ENCODE peak calls at places on chromosomes 3 and 15, in seven cellular contexts. One of them, this sample, is unnamed.

GRCh38 chr15:42159381-42160015 is 3.1 kb upstream of the PLA2G4F start:
- DNase-seq in HCT116: no peak
- DNase-seq in A549: no peak
- DNase-seq in IMR-90: no peak
- DNase-seq in Peyer's patch: peak; percentile 40
- DNase-seq in gastrocnemius medialis: peak; percentile 83
- DNase-seq in body of pancreas: no peak
- DNase-seq in this sample: peak; percentile 65

GRCh38 chr3:43319364-43319763 is 33.0 kb downstream of the SNRK start:
- DNase-seq in HCT116: no peak
- DNase-seq in A549: no peak
- DNase-seq in IMR-90: no peak
- DNase-seq in Peyer's patch: no peak
- DNase-seq in gastrocnemius medialis: peak; percentile 78
- DNase-seq in body of pancreas: no peak
- DNase-seq in this sample: no peak

GRCh38 chr3:103203431-103203830 is 768.6 kb downstream of the ZPLD1 start:
- DNase-seq in HCT116: no peak
- DNase-seq in A549: no peak
- DNase-seq in IMR-90: no peak
- DNase-seq in Peyer's patch: no peak
- DNase-seq in gastrocnemius medialis: no peak
- DNase-seq in body of pancreas: no peak
- DNase-seq in this sample: no peak

GRCh38 chr15:82159922-82160321 is 102.6 kb downstream of the EFL1 start:
- DNase-seq in HCT116: peak; percentile 43
- DNase-seq in A549: peak; percentile 79
- DNase-seq in IMR-90: peak; percentile 100
- DNase-seq in Peyer's patch: no peak
- DNase-seq in gastrocnemius medialis: no peak
- DNase-seq in body of pancreas: no peak
- DNase-seq in this sample: no peak

GRCh38 chr3:159860727-159861126 is 127.9 kb upstream of the IL12A start:
- DNase-seq in HCT116: no peak
- DNase-seq in A549: no peak
- DNase-seq in IMR-90: no peak
- DNase-seq in Peyer's patch: no peak
- DNase-seq in gastrocnemius medialis: no peak
- DNase-seq in body of pancreas: no peak
- DNase-seq in this sample: no peak

GRCh38 chr15:37045241-37045640 is 55.1 kb downstream of the MEIS2 start:
- DNase-seq in HCT116: no peak
- DNase-seq in A549: no peak
- DNase-seq in IMR-90: no peak
- DNase-seq in Peyer's patch: no peak
- DNase-seq in gastrocnemius medialis: no peak
- DNase-seq in body of pancreas: no peak
- DNase-seq in this sample: no peak

GRCh38 chr3:94596141-94596540 is 533.3 kb downstream of the NSUN3 start:
- DNase-seq in HCT116: no peak
- DNase-seq in A549: no peak
- DNase-seq in IMR-90: no peak
- DNase-seq in Peyer's patch: no peak
- DNase-seq in gastrocnemius medialis: no peak
- DNase-seq in body of pancreas: no peak
- DNase-seq in this sample: no peak

GRCh38 chr15:70801111-70801510 is 37.8 kb upstream of the UACA start:
- DNase-seq in HCT116: no peak
- DNase-seq in A549: no peak
- DNase-seq in IMR-90: peak; percentile 41
- DNase-seq in Peyer's patch: no peak
- DNase-seq in gastrocnemius medialis: no peak
- DNase-seq in body of pancreas: no peak
- DNase-seq in this sample: no peak

GRCh38 chr3:56351496-56351895 is 116.8 kb downstream of the ERC2 start:
- DNase-seq in HCT116: no peak
- DNase-seq in A549: no peak
- DNase-seq in IMR-90: no peak
- DNase-seq in Peyer's patch: no peak
- DNase-seq in gastrocnemius medialis: no peak
- DNase-seq in body of pancreas: no peak
- DNase-seq in this sample: no peak

GRCh38 chr3:111714305-111714704 is 119.2 kb upstream of the ZBED2 start:
- DNase-seq in HCT116: no peak
- DNase-seq in A549: no peak
- DNase-seq in IMR-90: peak; percentile 40
- DNase-seq in Peyer's patch: no peak
- DNase-seq in gastrocnemius medialis: no peak
- DNase-seq in body of pancreas: no peak
- DNase-seq in this sample: no peak

GRCh38 chr3:104825116-104825515 is 541.6 kb upstream of the ALCAM start:
- DNase-seq in HCT116: no peak
- DNase-seq in A549: no peak
- DNase-seq in IMR-90: peak; percentile 48
- DNase-seq in Peyer's patch: no peak
- DNase-seq in gastrocnemius medialis: no peak
- DNase-seq in body of pancreas: no peak
- DNase-seq in this sample: no peak

GRCh38 chr15:75230524-75231371 is 27.4 kb upstream of the GOLGA6C start:
- DNase-seq in HCT116: no peak
- DNase-seq in A549: no peak
- DNase-seq in IMR-90: no peak
- DNase-seq in Peyer's patch: peak; percentile 37
- DNase-seq in gastrocnemius medialis: no peak
- DNase-seq in body of pancreas: peak; percentile 7
- DNase-seq in this sample: peak; percentile 61

GRCh38 chr3:188689101-188689574 is 482.6 kb upstream of the TPRG1 start:
- DNase-seq in HCT116: no peak
- DNase-seq in A549: no peak
- DNase-seq in IMR-90: peak; percentile 56
- DNase-seq in Peyer's patch: no peak
- DNase-seq in gastrocnemius medialis: no peak
- DNase-seq in body of pancreas: no peak
- DNase-seq in this sample: no peak

GRCh38 chr3:69441028-69441427 is 55.1 kb upstream of the FRMD4B start:
- DNase-seq in HCT116: no peak
- DNase-seq in A549: no peak
- DNase-seq in IMR-90: no peak
- DNase-seq in Peyer's patch: no peak
- DNase-seq in gastrocnemius medialis: no peak
- DNase-seq in body of pancreas: no peak
- DNase-seq in this sample: no peak

GRCh38 chr15:31262143-31262530 is 64.5 kb upstream of the KLF13 start:
- DNase-seq in HCT116: no peak
- DNase-seq in A549: no peak
- DNase-seq in IMR-90: no peak
- DNase-seq in Peyer's patch: peak; percentile 44
- DNase-seq in gastrocnemius medialis: no peak
- DNase-seq in body of pancreas: no peak
- DNase-seq in this sample: peak; percentile 49

GRCh38 chr3:65425880-65426279 is 612.8 kb downstream of the MAGI1 start:
- DNase-seq in HCT116: no peak
- DNase-seq in A549: peak; percentile 12
- DNase-seq in IMR-90: peak; percentile 44
- DNase-seq in Peyer's patch: no peak
- DNase-seq in gastrocnemius medialis: no peak
- DNase-seq in body of pancreas: no peak
- DNase-seq in this sample: no peak

GRCh38 chr3:37993811-37994638 is 3.4 kb downstream of the VILL start:
- DNase-seq in HCT116: no peak
- DNase-seq in A549: no peak
- DNase-seq in IMR-90: peak; percentile 75
- DNase-seq in Peyer's patch: peak; percentile 88
- DNase-seq in gastrocnemius medialis: peak; percentile 69
- DNase-seq in body of pancreas: peak; percentile 42
- DNase-seq in this sample: peak; percentile 45

GRCh38 chr3:31704651-31705179 is 172.0 kb downstream of the STT3B start:
- DNase-seq in HCT116: peak; percentile 55
- DNase-seq in A549: peak; percentile 51
- DNase-seq in IMR-90: peak; percentile 92
- DNase-seq in Peyer's patch: peak; percentile 67
- DNase-seq in gastrocnemius medialis: peak; percentile 62
- DNase-seq in body of pancreas: peak; percentile 78
- DNase-seq in this sample: no peak

GRCh38 chr3:160464321-160464720 is 14.7 kb upstream of the TRIM59 start:
- DNase-seq in HCT116: no peak
- DNase-seq in A549: no peak
- DNase-seq in IMR-90: no peak
- DNase-seq in Peyer's patch: no peak
- DNase-seq in gastrocnemius medialis: no peak
- DNase-seq in body of pancreas: no peak
- DNase-seq in this sample: no peak

GRCh38 chr3:25585361-25586166 is 79.1 kb downstream of the TOP2B start:
- DNase-seq in HCT116: no peak
- DNase-seq in A549: no peak
- DNase-seq in IMR-90: peak; percentile 17
- DNase-seq in Peyer's patch: no peak
- DNase-seq in gastrocnemius medialis: no peak
- DNase-seq in body of pancreas: no peak
- DNase-seq in this sample: no peak

GRCh38 chr3:191762323-191762960 is 301.5 kb downstream of the PYDC2 start:
- DNase-seq in HCT116: no peak
- DNase-seq in A549: peak; percentile 45
- DNase-seq in IMR-90: no peak
- DNase-seq in Peyer's patch: no peak
- DNase-seq in gastrocnemius medialis: no peak
- DNase-seq in body of pancreas: no peak
- DNase-seq in this sample: no peak

GRCh38 chr15:58743161-58743502 is 6.4 kb downstream of the ADAM10 start:
- DNase-seq in HCT116: no peak
- DNase-seq in A549: no peak
- DNase-seq in IMR-90: no peak
- DNase-seq in Peyer's patch: no peak
- DNase-seq in gastrocnemius medialis: no peak
- DNase-seq in body of pancreas: no peak
- DNase-seq in this sample: no peak

GRCh38 chr15:78149805-78150751 is 916 bp downstream of the IDH3A start:
- DNase-seq in HCT116: no peak
- DNase-seq in A549: peak; percentile 21
- DNase-seq in IMR-90: no peak
- DNase-seq in Peyer's patch: no peak
- DNase-seq in gastrocnemius medialis: no peak
- DNase-seq in body of pancreas: no peak
- DNase-seq in this sample: peak; percentile 10

GRCh38 chr3:70519913-70520659 is 207.6 kb upstream of the MDFIC2 start:
- DNase-seq in HCT116: no peak
- DNase-seq in A549: no peak
- DNase-seq in IMR-90: peak; percentile 24
- DNase-seq in Peyer's patch: no peak
- DNase-seq in gastrocnemius medialis: no peak
- DNase-seq in body of pancreas: no peak
- DNase-seq in this sample: no peak

GRCh38 chr3:42802876-42803799 is 1.2 kb downstream of the HIGD1A start:
- DNase-seq in HCT116: no peak
- DNase-seq in A549: no peak
- DNase-seq in IMR-90: peak; percentile 22
- DNase-seq in Peyer's patch: no peak
- DNase-seq in gastrocnemius medialis: peak; percentile 27
- DNase-seq in body of pancreas: peak; percentile 19
- DNase-seq in this sample: no peak

GRCh38 chr3:128237348-128238099 is 84.2 kb downstream of the EEFSEC start:
- DNase-seq in HCT116: no peak
- DNase-seq in A549: no peak
- DNase-seq in IMR-90: no peak
- DNase-seq in Peyer's patch: no peak
- DNase-seq in gastrocnemius medialis: no peak
- DNase-seq in body of pancreas: no peak
- DNase-seq in this sample: no peak

GRCh38 chr3:194197981-194198695 is 62.2 kb downstream of the HES1 start:
- DNase-seq in HCT116: no peak
- DNase-seq in A549: no peak
- DNase-seq in IMR-90: no peak
- DNase-seq in Peyer's patch: no peak
- DNase-seq in gastrocnemius medialis: no peak
- DNase-seq in body of pancreas: no peak
- DNase-seq in this sample: no peak

GRCh38 chr3:13884851-13885703 is 5.2 kb upstream of the WNT7A start:
- DNase-seq in HCT116: peak; percentile 56
- DNase-seq in A549: no peak
- DNase-seq in IMR-90: no peak
- DNase-seq in Peyer's patch: peak; percentile 77
- DNase-seq in gastrocnemius medialis: no peak
- DNase-seq in body of pancreas: peak; percentile 74
- DNase-seq in this sample: no peak

GRCh38 chr3:121834734-121835709 is at the start of the genes EAF2 and IQCB1:
- DNase-seq in HCT116: peak; percentile 93
- DNase-seq in A549: peak; percentile 97
- DNase-seq in IMR-90: peak; percentile 94
- DNase-seq in Peyer's patch: peak; percentile 98
- DNase-seq in gastrocnemius medialis: peak; percentile 94
- DNase-seq in body of pancreas: peak; percentile 97
- DNase-seq in this sample: peak; percentile 89
- TF ChIP-seq CTCF in HCT116: no peak
- TF ChIP-seq CTCF in A549: no peak
- TF ChIP-seq CTCF in IMR-90: peak; percentile 6
- TF ChIP-seq CTCF in Peyer's patch: peak; percentile 1
- TF ChIP-seq CTCF in gastrocnemius medialis: no peak
- TF ChIP-seq CTCF in body of pancreas: no peak
- TF ChIP-seq CTCF in this sample: no peak

GRCh38 chr15:26555898-26556297 is 217.0 kb downstream of the GABRB3 start:
- DNase-seq in HCT116: no peak
- DNase-seq in A549: no peak
- DNase-seq in IMR-90: no peak
- DNase-seq in Peyer's patch: no peak
- DNase-seq in gastrocnemius medialis: no peak
- DNase-seq in body of pancreas: no peak
- DNase-seq in this sample: no peak

GRCh38 chr15:26551473-26551872 is 221.4 kb downstream of the GABRB3 start:
- DNase-seq in HCT116: no peak
- DNase-seq in A549: no peak
- DNase-seq in IMR-90: no peak
- DNase-seq in Peyer's patch: no peak
- DNase-seq in gastrocnemius medialis: no peak
- DNase-seq in body of pancreas: no peak
- DNase-seq in this sample: no peak

GRCh38 chr15:26550880-26551279 is 222.0 kb downstream of the GABRB3 start:
- DNase-seq in HCT116: no peak
- DNase-seq in A549: no peak
- DNase-seq in IMR-90: no peak
- DNase-seq in Peyer's patch: no peak
- DNase-seq in gastrocnemius medialis: no peak
- DNase-seq in body of pancreas: no peak
- DNase-seq in this sample: no peak
- H3K9me3 ChIP-seq in HCT116: peaks cover 33% of the 10 kb centered on the region
- H3K9me3 ChIP-seq in A549: no peaks in the 10 kb centered on the region
- H3K9me3 ChIP-seq in IMR-90: peaks cover 19% of the 10 kb centered on the region
- H3K9me3 ChIP-seq in Peyer's patch: no peaks in the 10 kb centered on the region
- H3K9me3 ChIP-seq in gastrocnemius medialis: no peaks in the 10 kb centered on the region
- H3K9me3 ChIP-seq in body of pancreas: no peaks in the 10 kb centered on the region
- H3K9me3 ChIP-seq in this sample: no peaks in the 10 kb centered on the region

GRCh38 chr15:99361541-99362185 is 110.4 kb downstream of the LRRC28 start:
- DNase-seq in HCT116: no peak
- DNase-seq in A549: peak; percentile 47
- DNase-seq in IMR-90: peak; percentile 42
- DNase-seq in Peyer's patch: no peak
- DNase-seq in gastrocnemius medialis: no peak
- DNase-seq in body of pancreas: no peak
- DNase-seq in this sample: no peak
- TF ChIP-seq CTCF in HCT116: peak; percentile 77
- TF ChIP-seq CTCF in A549: peak; percentile 66
- TF ChIP-seq CTCF in IMR-90: peak; percentile 51
- TF ChIP-seq CTCF in Peyer's patch: no peak
- TF ChIP-seq CTCF in gastrocnemius medialis: peak; percentile 16
- TF ChIP-seq CTCF in body of pancreas: peak; percentile 31
- TF ChIP-seq CTCF in this sample: peak; percentile 93

GRCh38 chr15:79919090-79919748 is 22.4 kb upstream of the MTHFS start:
- DNase-seq in HCT116: no peak
- DNase-seq in A549: no peak
- DNase-seq in IMR-90: no peak
- DNase-seq in Peyer's patch: no peak
- DNase-seq in gastrocnemius medialis: no peak
- DNase-seq in body of pancreas: no peak
- DNase-seq in this sample: no peak
- H3K9me3 ChIP-seq in HCT116: peaks cover 41% of the 10 kb centered on the region
- H3K9me3 ChIP-seq in A549: peaks cover 76% of the 10 kb centered on the region
- H3K9me3 ChIP-seq in IMR-90: peaks cover 45% of the 10 kb centered on the region
- H3K9me3 ChIP-seq in Peyer's patch: peaks cover 58% of the 10 kb centered on the region
- H3K9me3 ChIP-seq in gastrocnemius medialis: peaks cover 28% of the 10 kb centered on the region
- H3K9me3 ChIP-seq in body of pancreas: no peaks in the 10 kb centered on the region
- H3K9me3 ChIP-seq in this sample: peaks cover 57% of the 10 kb centered on the region